ENCODE peak calls at places on chromosomes 16 and 17, in seven cellular contexts. W is uterus, L is body of pancreas, A is esophagus squamous epithelium, U is transverse colon, O is tibial nerve, X is HCT116. I is an unnamed sample. For H3K36me3, the result is how much of the 10 kb centered on the place peaks cover.

GRCh38 chr16:77745972-77746371 is 23.7 kb downstream of the NUDT7 start:
- DNase-seq in W (no peak), L (no peak), A (no peak), U (no peak), O (no peak), X (no peak), I (no peak)

GRCh38 chr16:28875134-28876015 is 2.9 kb upstream of the ATP2A1 start:
- DNase-seq in W (no peak), L (no peak), A (no peak), U (no peak), O (no peak), X (no peak), I (no peak)

GRCh38 chr17:38598536-38598935 is 7.2 kb downstream of the SRCIN1 start:
- DNase-seq in W (no peak), L (peak), A (no peak), U (peak), O (no peak), X (peak), I (peak)

GRCh38 chr17:2691965-2692780 is 19.4 kb downstream of the CLUH start:
- DNase-seq in W (no peak), L (peak), A (no peak), U (no peak), O (no peak), X (no peak), I (no peak)

GRCh38 chr16:19095699-19096098 is 18.1 kb upstream of the ITPRIPL2 start:
- DNase-seq in W (no peak), L (no peak), A (no peak), U (no peak), O (no peak), X (peak), I (no peak)

GRCh38 chr16:31134625-31135534 is 647 bp downstream of the PRSS8 start:
- DNase-seq in W (no peak), L (peak), A (no peak), U (peak), O (no peak), X (no peak), I (no peak)

GRCh38 chr17:49565948-49566491 is 9.7 kb upstream of the NXPH3 start:
- DNase-seq in W (peak), L (peak), A (no peak), U (peak), O (peak), X (no peak), I (peak)

GRCh38 chr17:42704495-42705494 is 22.5 kb downstream of the CNTNAP1 start:
- DNase-seq in W (no peak), L (no peak), A (no peak), U (no peak), O (no peak), X (no peak), I (no peak)

GRCh38 chr17:15298176-15298575 is 33.0 kb upstream of the PMP22 start:
- DNase-seq in W (no peak), L (no peak), A (no peak), U (no peak), O (no peak), X (no peak), I (no peak)

GRCh38 chr16:12532871-12533610 is 270.6 kb downstream of the CPPED1 start:
- DNase-seq in W (no peak), L (no peak), A (no peak), U (no peak), O (no peak), X (no peak), I (no peak)

GRCh38 chr16:81627729-81628128 is 151.4 kb upstream of the PLCG2 start:
- DNase-seq in W (no peak), L (no peak), A (no peak), U (no peak), O (no peak), X (no peak), I (no peak)

GRCh38 chr16:81624718-81625543 is 154.2 kb upstream of the PLCG2 start:
- DNase-seq in W (no peak), L (no peak), A (no peak), U (no peak), O (no peak), X (no peak), I (no peak)

GRCh38 chr16:81627024-81627423 is 152.1 kb upstream of the PLCG2 start:
- DNase-seq in W (no peak), L (no peak), A (no peak), U (no peak), O (no peak), X (no peak), I (no peak)

GRCh38 chr16:81625544-81626152 is 153.4 kb upstream of the PLCG2 start:
- DNase-seq in W (peak), L (peak), A (no peak), U (peak), O (no peak), X (no peak), I (peak)

DNA sequence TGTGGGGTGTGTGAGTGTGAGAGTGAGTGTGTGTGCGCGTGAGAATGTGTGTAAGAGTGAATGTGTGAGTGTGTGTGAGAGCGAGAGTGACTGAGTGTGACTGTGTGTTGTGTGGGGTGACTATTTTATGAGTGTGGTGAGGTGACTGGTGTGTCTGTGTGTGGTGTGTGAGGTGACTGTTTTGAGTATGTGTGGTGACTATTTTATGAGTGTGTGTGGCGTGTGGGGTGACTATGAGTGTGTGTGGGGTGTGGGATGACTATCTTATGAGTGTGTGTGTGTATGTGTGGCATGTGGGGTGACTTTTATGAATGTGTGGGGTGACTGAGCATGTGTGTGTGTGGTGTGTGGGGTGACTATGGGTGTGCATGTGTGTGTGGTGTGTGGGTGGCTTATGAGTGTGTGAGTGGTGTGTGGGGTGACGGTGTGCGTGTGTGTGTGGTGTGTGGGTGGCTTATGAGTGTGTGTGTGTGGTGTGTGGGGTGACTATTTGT is 152.9 kb upstream of the PLCG2 start:
- DNase-seq in W (no peak), L (no peak), A (no peak), U (no peak), O (no peak), X (no peak), I (peak)
- H3K27ac ChIP-seq in W (peak), L (peak), A (peak), U (no peak), O (no peak), X (no peak), I (no peak)

DNA sequence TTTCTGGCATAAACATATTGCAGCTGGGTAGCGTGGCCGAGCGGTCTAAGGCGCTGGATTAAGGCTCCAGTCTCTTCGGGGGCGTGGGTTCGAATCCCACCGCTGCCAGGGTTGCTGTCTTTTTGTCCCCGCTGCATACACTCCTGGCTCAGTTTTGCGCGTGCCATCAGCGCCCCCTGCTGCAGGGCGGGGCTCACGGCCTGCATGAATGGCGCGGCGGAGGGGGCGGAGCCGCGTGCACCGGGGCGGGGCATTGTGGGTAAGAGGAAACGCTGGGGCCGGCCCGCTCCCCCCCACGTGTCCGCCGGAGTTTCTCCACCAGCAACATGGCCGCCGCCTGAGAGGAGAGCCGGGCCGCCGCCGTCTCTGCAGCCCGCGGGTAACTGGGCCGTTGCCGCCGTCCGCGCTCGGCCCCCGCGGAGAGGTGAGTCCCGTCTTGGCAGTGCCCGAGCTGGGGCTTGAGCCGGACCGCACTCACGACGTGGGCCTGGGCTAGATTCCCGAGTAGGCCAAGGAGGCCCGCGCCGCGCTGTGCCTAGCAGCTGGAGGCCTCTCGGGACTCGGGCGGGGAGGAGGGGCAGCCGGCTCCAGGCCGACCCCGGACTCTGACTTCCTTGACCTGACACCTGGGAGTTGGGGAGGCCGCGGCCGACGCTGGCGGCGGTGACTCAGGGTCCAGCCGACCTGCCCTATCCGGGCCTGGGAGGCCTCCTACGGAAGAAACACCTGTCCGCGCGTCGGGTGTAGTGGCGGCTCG is at the start of gene POLR3E:
- DNase-seq in W (peak), L (peak), A (peak), U (peak), O (peak), X (peak), I (peak)
- TF ChIP-seq POLR2A in W (peak), L (peak), A (peak), U (no peak), O (no peak), X (peak), I (peak)

DNA sequence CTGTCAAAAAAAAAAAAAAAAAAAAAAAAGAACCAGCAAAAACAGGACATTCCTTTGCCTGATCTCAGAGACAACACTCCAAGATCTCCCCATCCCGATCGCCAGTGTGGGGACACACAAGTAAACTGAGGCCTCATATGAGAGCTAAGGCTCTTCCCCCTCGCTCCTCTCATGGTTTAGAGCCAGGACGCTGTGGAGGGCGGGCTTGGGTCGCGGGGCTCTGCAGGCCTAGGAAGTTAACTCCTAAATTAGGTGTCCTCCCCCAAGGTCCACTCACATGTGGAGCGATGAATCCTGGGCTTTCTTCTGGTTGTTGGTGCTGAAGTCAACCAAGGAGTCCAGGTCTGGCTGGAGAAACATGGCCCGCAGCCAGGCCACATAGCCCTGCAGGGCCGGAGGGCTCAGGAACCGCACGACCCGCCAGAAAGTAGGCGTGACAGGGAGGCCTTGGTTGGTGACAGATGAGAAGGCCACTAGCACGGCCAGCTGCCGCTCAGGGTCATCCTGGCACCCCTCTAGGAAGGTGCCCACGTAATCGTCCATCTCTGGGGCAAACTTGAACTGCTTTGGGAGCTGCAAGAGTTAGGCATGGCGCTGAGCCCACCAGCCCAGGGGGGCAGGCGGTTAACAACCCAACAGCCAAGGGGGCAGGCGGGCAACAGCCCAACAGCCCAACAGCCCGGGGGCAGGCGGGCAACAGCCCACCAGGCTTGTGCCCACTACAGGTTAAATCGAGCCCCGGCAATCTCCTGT is 5.2 kb downstream of the MYBBP1A start:
- DNase-seq in W (no peak), L (no peak), A (no peak), U (no peak), O (no peak), X (no peak), I (no peak)
- H3K36me3 ChIP-seq in W (under half), L (under half), A (half or more), U (under half), O (under half), X (half or more), I (half or more)

DNA sequence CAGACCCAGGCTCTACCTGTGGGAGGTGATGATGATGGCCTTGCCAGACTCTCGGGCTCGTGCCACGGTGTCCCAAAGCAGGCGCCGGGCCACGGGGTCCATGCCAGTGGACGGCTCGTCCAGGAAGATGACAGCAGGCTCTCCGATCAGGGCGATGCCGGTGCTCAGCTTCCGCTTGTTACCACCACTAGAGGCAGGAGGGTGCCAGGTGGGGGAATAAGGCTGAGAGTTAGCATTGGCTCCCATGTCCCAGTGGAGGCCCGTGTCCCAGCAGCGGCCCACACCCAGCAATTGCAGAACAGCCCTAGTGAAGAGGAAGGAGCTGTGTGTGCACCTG is 10.3 kb upstream of the RNPS1 start:
- DNase-seq in W (no peak), L (no peak), A (no peak), U (no peak), O (no peak), X (no peak), I (no peak)
- H3K27ac ChIP-seq in W (no peak), L (no peak), A (no peak), U (no peak), O (no peak), X (no peak), I (no peak)